ENCODE peak calls at places on chromosomes 4 and X, in eight cellular contexts. One of them, this sample, is unnamed.

GRCh38 chr4:19832388-19832787 is 419.3 kb upstream of the SLIT2 start:
- DNase-seq in NCI-H1436: no peak
- DNase-seq in mammary epithelial cell: no peak
- DNase-seq in GM23248: peak
- DNase-seq in CD8-positive, alpha-beta T cell: no peak
- DNase-seq in NCI-H2171 treated with DMSO at 0.1 percent for 48 hours: no peak
- DNase-seq in Daoy: no peak
- DNase-seq in naive thymus-derived CD4-positive, alpha-beta T cell: no peak
- DNase-seq in this sample: no peak

GRCh38 chr4:151676301-151676700 is 84.5 kb downstream of the GATB start:
- DNase-seq in CD8-positive, alpha-beta T cell: no peak
- DNase-seq in GM23248: peak
- DNase-seq in naive thymus-derived CD4-positive, alpha-beta T cell: no peak
- DNase-seq in NCI-H1436: no peak
- DNase-seq in NCI-H2171 treated with DMSO at 0.1 percent for 48 hours: peak
- DNase-seq in mammary epithelial cell: peak
- DNase-seq in Daoy: peak
- DNase-seq in this sample: no peak

GRCh38 chr4:153518637-153519384 is 52.7 kb downstream of the TMEM131L start:
- DNase-seq in Daoy: no peak
- DNase-seq in GM23248: no peak
- DNase-seq in CD8-positive, alpha-beta T cell: no peak
- DNase-seq in naive thymus-derived CD4-positive, alpha-beta T cell: no peak
- DNase-seq in NCI-H2171 treated with DMSO at 0.1 percent for 48 hours: no peak
- DNase-seq in NCI-H1436: no peak
- DNase-seq in mammary epithelial cell: no peak
- DNase-seq in this sample: no peak

GRCh38 chrX:153530411-153531145 is 13.1 kb downstream of the ATP2B3 start:
- DNase-seq in mammary epithelial cell: no peak
- DNase-seq in Daoy: no peak
- DNase-seq in NCI-H1436: no peak
- DNase-seq in GM23248: no peak
- DNase-seq in naive thymus-derived CD4-positive, alpha-beta T cell: no peak
- DNase-seq in NCI-H2171 treated with DMSO at 0.1 percent for 48 hours: no peak
- DNase-seq in CD8-positive, alpha-beta T cell: no peak
- DNase-seq in this sample: no peak

GRCh38 chr4:182969651-182970279 is 52.6 kb upstream of the DCTD start:
- DNase-seq in Daoy: no peak
- DNase-seq in mammary epithelial cell: no peak
- DNase-seq in CD8-positive, alpha-beta T cell: no peak
- DNase-seq in naive thymus-derived CD4-positive, alpha-beta T cell: no peak
- DNase-seq in GM23248: no peak
- DNase-seq in NCI-H2171 treated with DMSO at 0.1 percent for 48 hours: peak
- DNase-seq in NCI-H1436: no peak
- DNase-seq in this sample: no peak

GRCh38 chrX:103584606-103585005 is 709 bp upstream of the TCEAL4 start:
- DNase-seq in Daoy: no peak
- DNase-seq in GM23248: no peak
- DNase-seq in NCI-H1436: peak
- DNase-seq in mammary epithelial cell: no peak
- DNase-seq in NCI-H2171 treated with DMSO at 0.1 percent for 48 hours: no peak
- DNase-seq in CD8-positive, alpha-beta T cell: no peak
- DNase-seq in naive thymus-derived CD4-positive, alpha-beta T cell: no peak
- DNase-seq in this sample: no peak

GRCh38 chr4:149306537-149306936 is 509.1 kb downstream of the IQCM start:
- DNase-seq in naive thymus-derived CD4-positive, alpha-beta T cell: no peak
- DNase-seq in Daoy: no peak
- DNase-seq in NCI-H2171 treated with DMSO at 0.1 percent for 48 hours: no peak
- DNase-seq in NCI-H1436: no peak
- DNase-seq in CD8-positive, alpha-beta T cell: no peak
- DNase-seq in mammary epithelial cell: no peak
- DNase-seq in GM23248: no peak
- DNase-seq in this sample: no peak

GRCh38 chr4:107740381-107740780 is 20.3 kb upstream of the PAPSS1 start:
- DNase-seq in naive thymus-derived CD4-positive, alpha-beta T cell: no peak
- DNase-seq in GM23248: no peak
- DNase-seq in CD8-positive, alpha-beta T cell: no peak
- DNase-seq in NCI-H2171 treated with DMSO at 0.1 percent for 48 hours: no peak
- DNase-seq in mammary epithelial cell: no peak
- DNase-seq in NCI-H1436: no peak
- DNase-seq in Daoy: no peak
- DNase-seq in this sample: no peak

GRCh38 chrX:16869393-16870094 is 618 bp downstream of the RBBP7 start:
- DNase-seq in naive thymus-derived CD4-positive, alpha-beta T cell: peak
- DNase-seq in Daoy: peak
- DNase-seq in mammary epithelial cell: peak
- DNase-seq in GM23248: peak
- DNase-seq in NCI-H2171 treated with DMSO at 0.1 percent for 48 hours: peak
- DNase-seq in CD8-positive, alpha-beta T cell: peak
- DNase-seq in NCI-H1436: peak
- DNase-seq in this sample: peak

GRCh38 chr4:145178740-145179139 is 1.6 kb downstream of the OTUD4 start:
- DNase-seq in NCI-H2171 treated with DMSO at 0.1 percent for 48 hours: no peak
- DNase-seq in mammary epithelial cell: peak
- DNase-seq in CD8-positive, alpha-beta T cell: peak
- DNase-seq in NCI-H1436: no peak
- DNase-seq in GM23248: no peak
- DNase-seq in Daoy: no peak
- DNase-seq in naive thymus-derived CD4-positive, alpha-beta T cell: no peak
- DNase-seq in this sample: no peak

GRCh38 chrX:51332188-51332942 is at the start of gene NUDT10:
- DNase-seq in mammary epithelial cell: peak
- DNase-seq in naive thymus-derived CD4-positive, alpha-beta T cell: no peak
- DNase-seq in NCI-H2171 treated with DMSO at 0.1 percent for 48 hours: peak
- DNase-seq in CD8-positive, alpha-beta T cell: peak
- DNase-seq in GM23248: peak
- DNase-seq in Daoy: peak
- DNase-seq in NCI-H1436: no peak
- DNase-seq in this sample: peak

GRCh38 chr4:113952452-113953029 is 26.9 kb downstream of the ARSJ start:
- DNase-seq in mammary epithelial cell: peak
- DNase-seq in naive thymus-derived CD4-positive, alpha-beta T cell: peak
- DNase-seq in NCI-H1436: peak
- DNase-seq in CD8-positive, alpha-beta T cell: no peak
- DNase-seq in NCI-H2171 treated with DMSO at 0.1 percent for 48 hours: peak
- DNase-seq in GM23248: peak
- DNase-seq in Daoy: peak
- DNase-seq in this sample: peak

GRCh38 chrX:119887721-119888425 is 7.8 kb upstream of the AKAP14 start:
- DNase-seq in Daoy: peak
- DNase-seq in naive thymus-derived CD4-positive, alpha-beta T cell: peak
- DNase-seq in GM23248: peak
- DNase-seq in CD8-positive, alpha-beta T cell: peak
- DNase-seq in NCI-H2171 treated with DMSO at 0.1 percent for 48 hours: peak
- DNase-seq in mammary epithelial cell: no peak
- DNase-seq in NCI-H1436: peak
- DNase-seq in this sample: peak

GRCh38 chr4:74531952-74532794 is 87.2 kb downstream of the AREG start:
- DNase-seq in CD8-positive, alpha-beta T cell: no peak
- DNase-seq in NCI-H1436: peak
- DNase-seq in naive thymus-derived CD4-positive, alpha-beta T cell: peak
- DNase-seq in Daoy: peak
- DNase-seq in mammary epithelial cell: peak
- DNase-seq in NCI-H2171 treated with DMSO at 0.1 percent for 48 hours: no peak
- DNase-seq in GM23248: peak
- DNase-seq in this sample: peak

This sample was measured in NT2/D1.